ENCODE peak calls at places on chromosomes 7 and 10, in six cellular contexts. R is aorta, A is amniotic stem cell, Y is NCI-H1417, B is CD14-positive monocyte, N is colonic mucosa. W is an unnamed sample.

GRCh38 chr10:7306147-7306546 is 104.7 kb downstream of the SFMBT2 start:
- DNase-seq in Y (no peak), A (no peak), R (no peak), B (no peak), N (no peak), W (no peak)

GRCh38 chr10:86782691-86783418 is 26.4 kb downstream of the BMPR1A start:
- DNase-seq in R (no peak), N (no peak), A (no peak), Y (no peak), B (no peak), W (no peak)

GRCh38 chr10:78567680-78568453 is 500.9 kb upstream of the ZMIZ1 start:
- DNase-seq in Y (peak; percentile 87), N (no peak), R (no peak), A (no peak), B (no peak), W (no peak)

GRCh38 chr7:51040777-51041176 is 258.1 kb upstream of the GRB10 start:
- DNase-seq in R (no peak), B (no peak), N (no peak), Y (no peak), A (peak; percentile 25), W (no peak)

GRCh38 chr10:21184216-21184615 is 287.1 kb upstream of the NEBL start:
- DNase-seq in Y (peak; percentile 61), N (no peak), A (no peak), B (no peak), R (no peak), W (no peak)

GRCh38 chr10:126663880-126664279 is 6.6 kb downstream of the C10orf90 start:
- DNase-seq in Y (no peak), B (no peak), N (no peak), R (no peak), A (no peak), W (no peak)

GRCh38 chr10:110137142-110137545 is 70.3 kb upstream of the MXI1 start:
- DNase-seq in N (no peak), B (no peak), A (peak; percentile 42), Y (peak; percentile 66), R (no peak), W (no peak)

GRCh38 chr7:100275120-100275519 is 32.4 kb upstream of the SPDYE3 start:
- DNase-seq in B (no peak), R (no peak), A (no peak), N (no peak), Y (no peak), W (no peak)

GRCh38 chr7:96241834-96242233 is 80.1 kb downstream of the SLC25A13 start:
- DNase-seq in B (no peak), A (no peak), R (no peak), N (no peak), Y (no peak), W (no peak)

GRCh38 chr7:19991936-19992335 is 218.5 kb upstream of the TMEM196 start:
- DNase-seq in R (no peak), N (no peak), Y (no peak), B (no peak), A (no peak), W (no peak)

GRCh38 chr10:80411267-80411668 is 2.9 kb downstream of the PRXL2A start:
- DNase-seq in R (no peak), Y (no peak), A (no peak), N (peak; percentile 53), B (no peak), W (peak; percentile 74)

GRCh38 chr10:114703377-114704125 is 45.5 kb upstream of the ABLIM1 start:
- DNase-seq in R (no peak), Y (peak; percentile 48), B (no peak), A (no peak), N (no peak), W (peak; percentile 30)

GRCh38 chr10:6473430-6473829 is 106.6 kb downstream of the PRKCQ start:
- DNase-seq in R (no peak), Y (no peak), A (no peak), N (peak; percentile 20), B (no peak), W (no peak)

GRCh38 chr10:14507156-14507555 is 176.4 kb upstream of the FRMD4A start:
- DNase-seq in B (no peak), Y (peak; percentile 28), N (no peak), A (no peak), R (no peak), W (no peak)

GRCh38 chr10:13894412-13895093 is 307.8 kb downstream of the PRPF18 start:
- DNase-seq in R (no peak), A (no peak), N (no peak), Y (no peak), B (no peak), W (no peak)

GRCh38 chr10:35822316-35822715 is 180.2 kb upstream of the FZD8 start:
- DNase-seq in B (no peak), Y (no peak), A (no peak), R (peak; percentile 95), N (peak; percentile 18), W (peak; percentile 98)

GRCh38 chr7:153476166-153476565 is 576.0 kb upstream of the DPP6 start:
- DNase-seq in B (no peak), N (no peak), Y (no peak), A (no peak), R (no peak), W (no peak)

GRCh38 chr10:69861251-69862240 is 59.8 kb downstream of the COL13A1 start:
- DNase-seq in B (no peak), A (peak; percentile 47), R (no peak), N (no peak), Y (peak; percentile 45), W (peak; percentile 43)

GRCh38 chr7:90727412-90727811 is 131.3 kb downstream of the CDK14 start:
- DNase-seq in Y (no peak), B (no peak), A (no peak), N (no peak), R (no peak), W (no peak)

GRCh38 chr7:77281780-77282478 is 82.3 kb upstream of the FGL2 start:
- DNase-seq in B (no peak), Y (no peak), N (no peak), R (no peak), A (no peak), W (no peak)

GRCh38 chr7:115410972-115411686 is 489.2 kb downstream of the MDFIC start:
- DNase-seq in A (no peak), N (no peak), B (no peak), Y (no peak), R (no peak), W (no peak)

GRCh38 chr10:104449402-104449801 is 95.8 kb downstream of the CFAP58 start:
- DNase-seq in A (peak; percentile 11), N (no peak), Y (no peak), R (no peak), B (no peak), W (no peak)